ENCODE peak calls at places on chromosome 20, in ten cellular contexts. T is K562, P is NT2/D1, F is adrenal gland, Y is heart right ventricle, C is small intestine, E is lung, G is pancreas, N is uterus, U is tibial nerve. R is an unnamed sample.

GRCh38 chr20:25470045-25470444 is 62.6 kb downstream of the GINS1 start:
- DNase-seq in T (peak; percentile 44), P (peak; percentile 33), F (no peak), Y (no peak), C (peak; percentile 51), E (no peak), G (no peak), N (no peak), U (no peak), R (no peak)

GRCh38 chr20:24166127-24166389 is 177.5 kb upstream of the GGTLC1 start:
- DNase-seq in T (no peak), P (no peak), F (no peak), Y (no peak), C (no peak), E (no peak), G (no peak), N (peak; percentile 36), U (no peak), R (no peak)

GRCh38 chr20:1177680-1178079 is 7.1 kb downstream of the TMEM74B start:
- DNase-seq in T (peak; percentile 49), P (peak; percentile 38), F (no peak), Y (no peak), C (peak; percentile 37), E (no peak), G (no peak), N (no peak), U (no peak), R (no peak)

GRCh38 chr20:42836339-42836738 is 353.4 kb downstream of the PTPRT start:
- DNase-seq in T (no peak), P (peak; percentile 28), F (no peak), Y (no peak), C (no peak), E (no peak), G (no peak), N (no peak), U (no peak), R (no peak)

GRCh38 chr20:14672066-14672465 is 334.7 kb upstream of the FLRT3 start:
- DNase-seq in T (no peak), P (no peak), F (no peak), Y (no peak), C (no peak), E (no peak), G (no peak), N (no peak), U (no peak), R (no peak)

GRCh38 chr20:40749985-40750506 is 61.0 kb upstream of the MAFB start:
- DNase-seq in T (no peak), P (no peak), F (no peak), Y (no peak), C (no peak), E (no peak), G (no peak), N (no peak), U (no peak), R (no peak)

GRCh38 chr20:50856475-50857041 is 61.7 kb downstream of the BCAS4 start:
- DNase-seq in T (no peak), P (no peak), F (no peak), Y (no peak), C (no peak), E (no peak), G (no peak), N (no peak), U (no peak), R (no peak)

GRCh38 chr20:1467355-1468116 is 887 bp upstream of the NSFL1C start:
- DNase-seq in T (peak; percentile 71), P (no peak), F (peak; percentile 55), Y (peak; percentile 21), C (peak; percentile 87), E (peak; percentile 47), G (peak; percentile 64), N (no peak), U (no peak), R (no peak)

GRCh38 chr20:63554361-63555278 is 661 bp downstream of the FNDC11 start:
- DNase-seq in T (no peak), P (no peak), F (no peak), Y (no peak), C (no peak), E (no peak), G (no peak), N (no peak), U (no peak), R (no peak)

GRCh38 chr20:31573555-31574295 is 31.4 kb upstream of the ID1 start:
- DNase-seq in T (peak; percentile 14), P (no peak), F (no peak), Y (no peak), C (no peak), E (peak; percentile 57), G (no peak), N (no peak), U (no peak), R (no peak)

GRCh38 chr20:57387463-57387862 is 3.7 kb upstream of the RBM38 start:
- DNase-seq in T (no peak), P (no peak), F (no peak), Y (no peak), C (no peak), E (no peak), G (no peak), N (no peak), U (no peak), R (no peak)

GRCh38 chr20:611047-611842 is 1.1 kb upstream of the TCF15 start:
- DNase-seq in T (no peak), P (no peak), F (no peak), Y (no peak), C (no peak), E (no peak), G (no peak), N (no peak), U (no peak), R (no peak)

GRCh38 chr20:51710503-51710902 is 57.7 kb downstream of the ATP9A start:
- DNase-seq in T (no peak), P (no peak), F (no peak), Y (no peak), C (no peak), E (no peak), G (no peak), N (no peak), U (no peak), R (no peak)

GRCh38 chr20:35283441-35284266 is 918 bp downstream of the EIF6 start:
- DNase-seq in T (no peak), P (no peak), F (no peak), Y (no peak), C (peak; percentile 56), E (no peak), G (no peak), N (no peak), U (no peak), R (no peak)

GRCh38 chr20:58485326-58485725 is 29.9 kb downstream of the APCDD1L start:
- DNase-seq in T (no peak), P (no peak), F (no peak), Y (no peak), C (no peak), E (no peak), G (no peak), N (no peak), U (no peak), R (no peak)
- H3K9me3 ChIP-seq in T (peaks cover 8% of the 10 kb centered on the region), P (peaks cover 43% of the 10 kb centered on the region), F (no peaks in the 10 kb centered on the region), Y (peaks cover 14% of the 10 kb centered on the region), C (no peaks in the 10 kb centered on the region), E (peaks cover 6% of the 10 kb centered on the region), G (no peaks in the 10 kb centered on the region), N (peaks cover 5% of the 10 kb centered on the region), U (peaks cover 45% of the 10 kb centered on the region), R (peaks cover 16% of the 10 kb centered on the region)

DNA sequence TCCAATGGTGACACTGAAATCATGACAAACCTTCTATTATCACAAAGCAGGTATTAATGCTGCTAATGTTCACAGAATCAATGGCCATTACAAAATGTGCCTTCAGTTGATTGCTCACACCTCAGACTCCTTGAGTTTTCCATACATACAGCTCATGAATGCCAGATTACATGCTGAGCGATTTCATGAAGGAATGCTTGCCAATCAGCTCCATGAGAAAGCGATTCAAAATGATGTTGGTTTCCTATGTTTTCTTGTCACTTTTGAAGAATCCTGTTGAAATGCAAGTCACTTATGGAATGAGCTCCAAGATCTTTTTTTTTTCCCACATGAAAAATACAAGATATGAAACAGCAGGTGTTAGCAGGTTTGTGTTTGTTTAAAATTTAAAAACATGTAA is 71.4 kb upstream of the SHLD1 start:
- DNase-seq in T (no peak), P (no peak), F (no peak), Y (no peak), C (no peak), E (no peak), G (no peak), N (no peak), U (no peak), R (no peak)
- H3K4me1 ChIP-seq in T (peaks cover 3% of the 10 kb centered on the region), P (no peaks in the 10 kb centered on the region), F (no peaks in the 10 kb centered on the region), Y (no peaks in the 10 kb centered on the region), C (no peaks in the 10 kb centered on the region), E (no peaks in the 10 kb centered on the region), G (no peaks in the 10 kb centered on the region), N (no peaks in the 10 kb centered on the region), U (no peaks in the 10 kb centered on the region), R (no peaks in the 10 kb centered on the region)

GRCh38 chr20:48431635-48432034 is 396.2 kb downstream of the PREX1 start:
- DNase-seq in T (no peak), P (no peak), F (no peak), Y (no peak), C (no peak), E (no peak), G (no peak), N (no peak), U (no peak), R (no peak)
- H3K4me3 ChIP-seq in T (no peak overlapping the region), P (no peak overlapping the region), F (no peak overlapping the region), Y (no peak overlapping the region), C (no peak overlapping the region), E (no peak overlapping the region), G (no peak overlapping the region), N (no peak overlapping the region), U (no peak overlapping the region), R (no peak overlapping the region)

GRCh38 chr20:59657459-59658046 is 53.2 kb downstream of the PHACTR3 start:
- DNase-seq in T (no peak), P (no peak), F (no peak), Y (no peak), C (no peak), E (no peak), G (no peak), N (no peak), U (no peak), R (no peak)

GRCh38 chr20:59661141-59661540 is 56.8 kb downstream of the PHACTR3 start:
- DNase-seq in T (no peak), P (no peak), F (no peak), Y (no peak), C (no peak), E (peak; percentile 9), G (no peak), N (no peak), U (no peak), R (no peak)

GRCh38 chr20:59652381-59652780 is 48.0 kb downstream of the PHACTR3 start:
- DNase-seq in T (no peak), P (no peak), F (no peak), Y (no peak), C (no peak), E (no peak), G (no peak), N (no peak), U (no peak), R (no peak)

GRCh38 chr20:59661621-59662020 is 57.3 kb downstream of the PHACTR3 start:
- DNase-seq in T (no peak), P (no peak), F (no peak), Y (no peak), C (no peak), E (peak; percentile 14), G (no peak), N (no peak), U (no peak), R (no peak)

DNA sequence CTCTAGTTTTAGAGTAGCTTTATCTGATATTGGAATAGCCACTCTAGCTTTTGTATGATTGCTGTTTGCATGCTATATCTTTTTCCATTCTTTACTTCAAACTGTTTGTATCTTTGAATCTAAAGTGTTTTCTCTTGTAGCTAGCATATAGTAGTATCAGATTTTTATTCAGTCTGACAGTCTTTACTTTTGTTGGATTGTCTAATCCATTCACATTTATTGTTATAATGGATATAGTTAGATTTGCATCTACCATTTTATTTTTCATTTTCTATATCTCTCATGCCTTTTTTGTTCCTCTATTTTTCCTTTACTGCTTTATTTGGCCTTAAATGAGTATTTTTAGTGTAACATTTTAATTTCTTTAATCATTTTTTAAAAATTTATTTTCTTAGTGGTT is 52.1 kb downstream of the PHACTR3 start:
- DNase-seq in T (no peak), P (no peak), F (no peak), Y (no peak), C (no peak), E (no peak), G (no peak), N (no peak), U (no peak), R (no peak)
- H3K9me3 ChIP-seq in T (no peaks in the 10 kb centered on the region), P (peaks cover 30% of the 10 kb centered on the region), F (no peaks in the 10 kb centered on the region), Y (peaks cover 17% of the 10 kb centered on the region), C (no peaks in the 10 kb centered on the region), E (peaks cover 1% of the 10 kb centered on the region), G (peaks cover 9% of the 10 kb centered on the region), N (peaks cover 16% of the 10 kb centered on the region), U (peaks cover 49% of the 10 kb centered on the region), R (peaks cover 26% of the 10 kb centered on the region)

R was measured in CD4-positive, CD25-positive, alpha-beta regulatory T cell.